ENCODE peak calls at places on chromosome 9, in four cellular contexts. H is HCT116, G is HepG2, W is K562. I is an unnamed sample.

GRCh38 chr9:127877566-127877998 is at the start of gene AK1:
- DNase-seq in H (no peak), G (no peak), W (peak; percentile 80), I (no peak)

GRCh38 chr9:130689937-130690700 is 3.5 kb upstream of the EXOSC2 start:
- DNase-seq in H (peak; percentile 69), G (peak; percentile 97), W (peak; percentile 92), I (peak; percentile 80)

GRCh38 chr9:12753931-12754330 is 20.9 kb upstream of the LURAP1L start:
- DNase-seq in H (no peak), G (no peak), W (no peak), I (no peak)

GRCh38 chr9:114884787-114885452 is 45.5 kb downstream of the TNFSF8 start:
- DNase-seq in H (no peak), G (peak; percentile 87), W (no peak), I (no peak)

GRCh38 chr9:131868766-131869165 is 128.9 kb upstream of the RAPGEF1 start:
- DNase-seq in H (no peak), G (no peak), W (no peak), I (no peak)

GRCh38 chr9:97501177-97501971 is at the start of gene TMOD1:
- DNase-seq in H (peak; percentile 23), G (peak; percentile 35), W (peak; percentile 98), I (no peak)

GRCh38 chr9:135290086-135290485 is 189.5 kb upstream of the PPP1R26 start:
- DNase-seq in H (no peak), G (no peak), W (no peak), I (no peak)

GRCh38 chr9:18429065-18429464 is 44.9 kb upstream of the ADAMTSL1 start:
- DNase-seq in H (no peak), G (no peak), W (no peak), I (no peak)

GRCh38 chr9:96008502-96009222 is 133.2 kb downstream of the ERCC6L2 start:
- DNase-seq in H (no peak), G (no peak), W (no peak), I (no peak)

GRCh38 chr9:112069318-112070169 is 105.6 kb downstream of the SUSD1 start:
- DNase-seq in H (no peak), G (peak; percentile 55), W (peak; percentile 34), I (no peak)

GRCh38 chr9:134208981-134209725 is 44.8 kb upstream of the RNU6ATAC start:
- DNase-seq in H (no peak), G (no peak), W (no peak), I (no peak)

GRCh38 chr9:107703651-107704050 is 214.1 kb upstream of the KLF4 start:
- DNase-seq in H (no peak), G (no peak), W (no peak), I (no peak)

GRCh38 chr9:14433841-14434511 is 120.0 kb upstream of the NFIB start:
- DNase-seq in H (peak; percentile 56), G (peak; percentile 20), W (no peak), I (peak; percentile 15)

GRCh38 chr9:85640425-85640824 is 101.3 kb downstream of the AGTPBP1 start:
- DNase-seq in H (no peak), G (no peak), W (no peak), I (no peak)

GRCh38 chr9:125258832-125259534 is 2.6 kb upstream of the GAPVD1 start:
- DNase-seq in H (no peak), G (peak; percentile 55), W (no peak), I (no peak)

GRCh38 chr9:118364266-118365075 is 660.3 kb downstream of the TLR4 start:
- DNase-seq in H (no peak), G (no peak), W (no peak), I (no peak)

GRCh38 chr9:86494644-86495081 is 140.5 kb upstream of the TUT7 start:
- DNase-seq in H (no peak), G (no peak), W (no peak), I (no peak)

GRCh38 chr9:115943591-115944165 is 209.9 kb upstream of the PAPPA start:
- DNase-seq in H (no peak), G (no peak), W (no peak), I (no peak)

GRCh38 chr9:133687856-133688761 is 50.0 kb downstream of the SARDH start:
- DNase-seq in H (no peak), G (no peak), W (no peak), I (no peak)

GRCh38 chr9:928363-929042 is 48.0 kb upstream of the DMRT3 start:
- DNase-seq in H (peak; percentile 37), G (peak; percentile 28), W (peak; percentile 14), I (no peak)

GRCh38 chr9:133160742-133161541 is 2.8 kb downstream of the GBGT1 start:
- DNase-seq in H (peak; percentile 68), G (peak; percentile 52), W (peak; percentile 66), I (no peak)

GRCh38 chr9:88237454-88238280 is 99.4 kb upstream of the SPATA31C2 start:
- DNase-seq in H (no peak), G (no peak), W (no peak), I (no peak)

GRCh38 chr9:112020680-112021596 is 124.3 kb downstream of the UGCG start:
- DNase-seq in H (peak; percentile 19), G (peak; percentile 13), W (no peak), I (peak; percentile 74)

GRCh38 chr9:100637787-100638186 is 59.9 kb downstream of the CAVIN4 start:
- DNase-seq in H (no peak), G (peak; percentile 58), W (no peak), I (no peak)

GRCh38 chr9:133604214-133604613 is 5.0 kb downstream of the FAM163B start:
- DNase-seq in H (no peak), G (peak; percentile 10), W (no peak), I (no peak)

GRCh38 chr9:97645720-97646119 is 12.1 kb downstream of the NCBP1 start:
- DNase-seq in H (no peak), G (no peak), W (no peak), I (no peak)

DNA sequence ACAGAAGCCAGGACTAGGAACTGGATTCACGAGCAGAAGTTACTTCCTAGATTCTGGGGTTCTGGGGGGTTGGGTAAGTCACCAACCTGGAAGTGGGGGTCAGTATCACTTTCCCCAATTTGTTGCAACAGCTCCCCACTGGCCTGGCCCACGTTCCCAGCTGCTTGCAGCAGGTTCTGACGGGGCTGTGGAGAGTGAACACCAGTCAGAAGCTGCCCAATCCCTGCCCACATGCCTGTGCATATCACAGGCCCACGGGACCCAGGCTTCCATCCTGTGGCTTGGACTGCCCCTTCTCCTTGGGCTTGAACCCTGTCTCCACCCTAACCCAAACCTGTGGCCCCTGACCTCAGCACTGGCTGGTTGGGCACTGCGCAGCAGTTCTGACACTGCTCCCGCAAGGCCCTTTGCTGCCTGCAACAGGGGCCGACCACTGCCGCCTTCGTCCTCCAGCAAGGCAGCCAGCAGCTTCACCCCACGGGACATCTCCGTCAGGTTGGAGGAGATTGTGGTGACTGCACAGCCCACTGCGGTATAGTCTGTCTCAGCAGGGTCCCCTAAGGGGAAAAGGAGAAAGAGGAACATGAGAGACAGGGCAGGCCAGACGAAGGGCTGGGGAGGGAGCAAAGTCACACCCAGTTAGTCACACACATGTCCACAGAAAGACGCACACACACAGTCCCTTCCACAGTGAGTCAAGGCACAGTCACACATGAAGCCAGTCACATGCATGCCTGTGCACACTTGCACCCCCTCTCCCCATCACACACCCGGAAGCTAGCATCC is 13.1 kb downstream of the TLN1 start:
- DNase-seq in H (no peak), G (no peak), W (no peak), I (no peak)
- H3K27ac ChIP-seq in H (no peak overlapping the region), G (no peak overlapping the region), W (no peak overlapping the region), I (no peak overlapping the region)

GRCh38 chr9:5628530-5629311 is at the start of gene RIC1:
- DNase-seq in H (peak; percentile 83), G (peak; percentile 81), W (peak; percentile 89), I (no peak)

GRCh38 chr9:5631021-5631420 is 2.1 kb downstream of the RIC1 start:
- DNase-seq in H (no peak), G (peak; percentile 23), W (no peak), I (no peak)

GRCh38 chr9:5630038-5630507 is 1.2 kb downstream of the RIC1 start:
- DNase-seq in H (no peak), G (peak; percentile 16), W (no peak), I (no peak)

GRCh38 chr9:5628183-5628529 is 751 bp upstream of the RIC1 start:
- DNase-seq in H (no peak), G (no peak), W (no peak), I (no peak)

DNA sequence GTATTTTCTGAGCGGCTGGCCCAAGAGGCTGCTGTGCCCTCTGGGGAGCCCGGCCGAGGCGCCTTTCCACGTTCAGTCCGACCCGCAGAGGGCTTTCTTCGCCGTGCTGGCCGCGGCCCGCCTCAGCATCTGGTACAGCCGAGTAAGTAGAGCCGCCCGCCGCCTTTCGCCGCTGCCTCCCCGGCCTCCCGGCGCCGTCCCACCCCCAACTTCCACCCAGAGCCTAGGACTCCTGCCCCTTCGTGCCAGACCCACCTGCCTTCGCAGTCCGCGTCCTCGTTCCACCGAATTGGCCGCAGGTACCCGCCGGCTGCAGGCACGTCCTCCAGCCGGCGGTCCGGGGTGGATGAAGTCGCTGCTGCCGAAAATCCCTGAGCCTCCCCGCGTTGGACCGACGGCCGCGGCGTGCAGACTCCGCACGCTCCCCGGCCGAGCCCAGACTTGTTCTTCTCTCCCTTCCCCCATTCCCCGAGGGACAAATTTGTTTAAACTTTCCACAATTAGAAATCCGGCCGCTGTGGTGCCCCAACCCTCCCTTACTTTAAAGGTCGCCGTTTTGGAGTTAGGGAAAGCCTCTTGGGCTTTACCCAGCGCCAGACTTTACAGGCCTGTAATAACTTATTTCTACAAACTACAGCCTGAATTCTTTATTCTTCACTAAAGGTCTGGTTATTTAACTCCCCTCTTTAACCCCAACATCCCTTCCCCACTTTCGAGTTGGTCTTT is 568 bp downstream of the RIC1 start:
- DNase-seq in H (no peak), G (no peak), W (no peak), I (no peak)
- TF ChIP-seq TCF7L2 in H (no peak), G (no peak), W (no peak), I (no peak)

GRCh38 chr9:101814064-101814463 is 75.6 kb upstream of the GRIN3A start:
- DNase-seq in H (no peak), G (no peak), W (no peak), I (no peak)
- TF ChIP-seq REST in H (no peak), G (no peak), W (no peak), I (no peak)

GRCh38 chr9:136399176-136400037 is 563 bp downstream of the SNAPC4 start:
- DNase-seq in H (no peak), G (no peak), W (no peak), I (no peak)

GRCh38 chr9:136400038-136400834 is at the start of gene SNAPC4:
- DNase-seq in H (peak; percentile 62), G (peak; percentile 77), W (peak; percentile 92), I (peak; percentile 17)

GRCh38 chr9:136403538-136403914 is 3.6 kb upstream of the SNAPC4 start:
- DNase-seq in H (no peak), G (no peak), W (no peak), I (no peak)

GRCh38 chr9:136402067-136402466 is 2.1 kb upstream of the SNAPC4 start:
- DNase-seq in H (no peak), G (no peak), W (no peak), I (no peak)

DNA sequence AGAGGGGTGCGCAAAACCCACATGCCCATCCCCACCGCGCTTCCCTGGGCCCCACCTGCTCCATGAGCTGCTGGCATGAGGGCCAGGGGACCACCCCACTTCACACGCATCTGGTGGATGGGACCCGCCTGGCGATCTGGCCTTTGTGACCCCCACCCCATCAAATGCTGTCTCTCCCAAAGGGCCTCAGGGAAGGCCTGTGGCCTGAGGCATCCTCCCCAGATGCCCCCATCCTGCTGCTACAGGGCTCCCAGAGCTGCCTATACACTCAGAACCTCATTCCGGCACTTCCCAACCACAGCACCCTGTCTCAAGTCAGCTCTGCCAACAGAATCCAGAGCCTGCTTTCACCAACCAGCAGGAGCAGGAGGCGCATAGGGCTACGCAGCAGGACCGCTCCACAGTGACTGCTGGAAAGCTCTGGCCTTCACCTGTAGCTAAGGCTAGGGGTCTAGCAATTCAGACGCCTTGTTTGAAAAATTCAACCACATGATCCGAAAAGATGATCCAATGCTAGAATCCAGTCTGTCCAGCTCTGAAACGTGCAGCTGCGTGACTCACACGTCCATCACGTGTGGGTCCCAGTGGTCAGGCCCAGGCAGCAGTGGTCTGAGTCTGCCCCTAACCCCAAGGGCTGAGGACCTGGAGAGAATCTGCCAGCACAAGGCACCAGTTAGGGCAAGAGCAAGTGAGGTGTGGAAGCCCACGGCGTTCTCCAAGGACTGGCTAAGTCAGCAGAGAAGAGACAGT is 1.4 kb upstream of the SNAPC4 start:
- DNase-seq in H (no peak), G (no peak), W (no peak), I (no peak)
- H3K27ac ChIP-seq in H (peak overlapping the region; percentile 22), G (no peak overlapping the region), W (no peak overlapping the region), I (no peak overlapping the region)

I was measured in Panc1.